ENCODE peak calls at places on chromosomes 2 and 18, in ten cellular contexts. Q is K562, D is fibroblast of mammary gland, B is colonic mucosa, M is breast epithelium, Y is body of pancreas, V is mammary epithelial cell, L is OCI-LY7, P is uterus, E is lower lobe of right lung. W is an unnamed sample.

GRCh38 chr2:214492152-214492551 is 81.3 kb downstream of the VWC2L start:
- DNase-seq in Q (no peak), D (no peak), B (no peak), M (no peak), Y (no peak), V (no peak), L (no peak), P (no peak), E (no peak), W (no peak)

GRCh38 chr2:64405476-64406406 is 48.2 kb upstream of the LGALSL start:
- DNase-seq in Q (no peak), D (peak), B (peak), M (no peak), Y (no peak), V (peak), L (no peak), P (peak), E (no peak), W (peak)

GRCh38 chr2:193929131-193929530 is 1727.9 kb upstream of the SLC39A10 start:
- DNase-seq in Q (no peak), D (no peak), B (no peak), M (no peak), Y (no peak), V (no peak), L (no peak), P (no peak), E (no peak), W (no peak)

GRCh38 chr2:72917875-72918660 is 749 bp downstream of the EMX1 start:
- DNase-seq in Q (no peak), D (no peak), B (no peak), M (no peak), Y (no peak), V (no peak), L (no peak), P (no peak), E (no peak), W (no peak)

GRCh38 chr2:230356084-230356483 is 29.1 kb downstream of the SP140L start:
- DNase-seq in Q (no peak), D (peak), B (no peak), M (no peak), Y (no peak), V (no peak), L (no peak), P (no peak), E (no peak), W (peak)

GRCh38 chr18:7116001-7116831 is 1.4 kb downstream of the LAMA1 start:
- DNase-seq in Q (no peak), D (peak), B (no peak), M (no peak), Y (no peak), V (peak), L (no peak), P (no peak), E (no peak), W (peak)

GRCh38 chr2:101063352-101063751 is 61.3 kb downstream of the RPL31 start:
- DNase-seq in Q (no peak), D (peak), B (no peak), M (no peak), Y (no peak), V (peak), L (no peak), P (no peak), E (no peak), W (peak)

GRCh38 chr2:192570786-192571185 is 376.1 kb upstream of the TMEFF2 start:
- DNase-seq in Q (no peak), D (no peak), B (no peak), M (no peak), Y (no peak), V (no peak), L (no peak), P (no peak), E (no peak), W (no peak)

GRCh38 chr18:79926715-79927596 is 24.5 kb downstream of the SLC66A2 start:
- DNase-seq in Q (no peak), D (no peak), B (no peak), M (peak), Y (peak), V (no peak), L (no peak), P (peak), E (peak), W (no peak)

GRCh38 chr2:11528228-11528627 is 5.6 kb upstream of the GREB1 start:
- DNase-seq in Q (no peak), D (no peak), B (no peak), M (no peak), Y (no peak), V (no peak), L (no peak), P (no peak), E (no peak), W (no peak)

GRCh38 chr2:156400704-156401678 is 35.2 kb upstream of the GPD2 start:
- DNase-seq in Q (peak), D (peak), B (peak), M (peak), Y (peak), V (peak), L (peak), P (peak), E (peak), W (peak)

GRCh38 chr2:113175101-113175628 is 1.4 kb downstream of the PSD4 start:
- DNase-seq in Q (no peak), D (no peak), B (no peak), M (no peak), Y (no peak), V (no peak), L (peak), P (no peak), E (no peak), W (no peak)

GRCh38 chr2:232574674-232575403 is 24.4 kb downstream of the EIF4E2 start:
- DNase-seq in Q (no peak), D (peak), B (no peak), M (no peak), Y (no peak), V (peak), L (no peak), P (no peak), E (no peak), W (peak)

GRCh38 chr2:172931923-172932520 is 143.6 kb upstream of the MAP3K20 start:
- DNase-seq in Q (peak), D (peak), B (peak), M (no peak), Y (peak), V (no peak), L (peak), P (peak), E (peak), W (peak)

GRCh38 chr2:105509271-105510086 is 110.6 kb upstream of the FHL2 start:
- DNase-seq in Q (no peak), D (no peak), B (no peak), M (no peak), Y (no peak), V (no peak), L (no peak), P (no peak), E (no peak), W (no peak)

GRCh38 chr2:210584834-210585233 is 28.4 kb downstream of the CPS1 start:
- DNase-seq in Q (no peak), D (peak), B (no peak), M (no peak), Y (no peak), V (peak), L (no peak), P (no peak), E (no peak), W (peak)

GRCh38 chr2:3774336-3774735 is 71.0 kb downstream of the DCDC2C start:
- DNase-seq in Q (no peak), D (no peak), B (no peak), M (no peak), Y (no peak), V (no peak), L (no peak), P (no peak), E (no peak), W (no peak)

GRCh38 chr2:44939074-44940052 is 2.1 kb upstream of the SIX3 start:
- DNase-seq in Q (no peak), D (no peak), B (no peak), M (peak), Y (no peak), V (no peak), L (no peak), P (no peak), E (no peak), W (no peak)

GRCh38 chr2:17388790-17389189 is 129.4 kb downstream of the RAD51AP2 start:
- DNase-seq in Q (no peak), D (peak), B (no peak), M (no peak), Y (no peak), V (peak), L (no peak), P (no peak), E (no peak), W (peak)

GRCh38 chr2:153953761-153954160 is 82.0 kb downstream of the GALNT13 start:
- DNase-seq in Q (no peak), D (no peak), B (no peak), M (no peak), Y (no peak), V (no peak), L (no peak), P (no peak), E (no peak), W (no peak)

GRCh38 chr2:196555726-196556125 is 83.8 kb upstream of the CCDC150 start:
- DNase-seq in Q (no peak), D (no peak), B (no peak), M (no peak), Y (no peak), V (no peak), L (no peak), P (no peak), E (no peak), W (no peak)

DNA sequence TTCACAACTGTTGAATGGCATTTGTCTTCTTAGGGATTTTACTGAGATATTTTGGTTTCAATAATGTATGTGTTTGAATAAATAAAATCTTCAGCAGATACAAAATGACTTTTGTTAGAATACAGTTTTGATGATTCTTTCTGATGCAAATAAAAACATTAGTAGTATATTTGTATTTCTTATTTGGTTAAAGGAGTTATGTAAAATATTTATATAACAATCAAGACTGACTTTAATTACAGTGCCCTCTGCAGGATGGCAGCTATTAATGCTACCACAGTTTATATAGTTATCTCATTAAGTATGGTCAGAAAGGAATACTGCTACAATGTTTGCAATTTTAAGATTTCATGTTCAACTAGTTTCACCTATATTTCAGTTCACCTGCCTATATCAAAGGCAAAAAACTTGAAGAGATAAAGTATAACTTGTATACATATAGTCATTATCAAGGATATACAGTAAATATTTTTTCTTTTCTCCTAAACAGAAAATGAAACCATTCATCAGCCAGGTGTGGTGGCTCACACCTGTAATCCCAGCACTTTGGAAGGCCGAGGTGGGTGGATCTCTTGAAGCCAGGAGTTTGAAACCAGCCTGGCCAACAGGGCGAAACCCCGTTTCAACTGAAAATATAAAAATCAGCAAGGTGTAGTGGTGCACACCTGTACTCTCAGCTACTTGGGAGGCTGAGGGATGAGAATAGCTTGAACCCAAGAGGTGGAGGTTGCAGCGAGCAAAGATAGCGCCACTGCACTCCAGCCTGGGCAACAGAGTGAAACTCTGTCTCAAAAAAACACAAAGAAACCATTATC is 19.8 kb downstream of the ARL5A start:
- DNase-seq in Q (peak), D (peak), B (no peak), M (no peak), Y (no peak), V (no peak), L (peak), P (no peak), E (no peak), W (peak)
- TF ChIP-seq CTCF in Q (no peak), D (peak), B (peak), M (no peak), Y (peak), V (peak), L (peak), P (peak), E (peak), W (peak)

DNA sequence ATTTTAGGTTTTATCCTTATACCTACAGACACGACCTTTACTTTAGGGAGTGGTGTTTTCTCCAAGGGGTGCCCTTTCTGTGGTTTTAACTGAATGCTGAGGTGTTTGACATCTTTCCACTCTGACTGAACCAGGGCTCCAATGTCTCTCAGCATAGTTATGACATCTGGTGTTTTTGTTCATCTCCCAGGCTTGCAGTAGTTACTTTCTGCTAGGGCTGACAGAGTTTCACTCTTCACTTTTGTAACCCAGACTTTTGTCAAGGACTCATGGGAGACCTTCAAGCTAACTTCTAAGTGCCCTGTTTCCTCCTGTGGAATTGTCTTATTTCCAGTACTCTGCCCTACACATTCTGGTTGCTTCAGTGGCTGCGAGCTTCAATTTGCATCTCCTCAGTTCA is 103.1 kb downstream of the CCDC85A start:
- DNase-seq in Q (no peak), D (no peak), B (no peak), M (no peak), Y (no peak), V (no peak), L (no peak), P (no peak), E (no peak), W (no peak)
- H3K4me3 ChIP-seq in Q (no peak), D (no peak), B (no peak), M (no peak), Y (no peak), V (no peak), L (no peak), P (no peak), E (no peak), W (no peak)

GRCh38 chr18:77478619-77479018 is 229.0 kb downstream of the GALR1 start:
- DNase-seq in Q (no peak), D (peak), B (peak), M (no peak), Y (peak), V (no peak), L (no peak), P (peak), E (no peak), W (peak)
- TF ChIP-seq CTCF in Q (no peak), D (peak), B (no peak), M (no peak), Y (peak), V (no peak), L (no peak), P (no peak), E (peak), W (no peak)

DNA sequence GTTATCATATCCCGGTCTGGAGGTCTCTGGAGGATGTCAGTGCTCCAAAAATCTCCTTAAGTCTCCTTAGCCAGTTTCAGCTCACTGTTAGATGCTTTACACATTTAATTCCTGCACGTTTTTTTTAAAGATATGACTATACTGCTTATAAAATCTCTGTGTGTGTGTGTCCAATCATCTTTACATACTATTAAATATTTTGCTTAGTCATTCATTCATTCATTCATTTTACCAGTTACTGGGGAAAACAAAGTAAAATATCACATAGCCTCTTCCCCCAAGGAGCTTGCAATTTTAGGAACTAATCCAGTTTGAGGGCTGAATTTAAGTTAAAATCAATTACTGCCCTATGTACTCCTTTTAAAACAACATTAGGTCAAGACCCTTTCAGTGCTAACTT is 293.2 kb upstream of the LYPD1 start:
- DNase-seq in Q (no peak), D (no peak), B (no peak), M (no peak), Y (no peak), V (no peak), L (no peak), P (no peak), E (no peak), W (no peak)
- H3K4me3 ChIP-seq in Q (no peak), D (no peak), B (no peak), M (no peak), Y (no peak), V (no peak), L (no peak), P (no peak), E (no peak), W (no peak)

DNA sequence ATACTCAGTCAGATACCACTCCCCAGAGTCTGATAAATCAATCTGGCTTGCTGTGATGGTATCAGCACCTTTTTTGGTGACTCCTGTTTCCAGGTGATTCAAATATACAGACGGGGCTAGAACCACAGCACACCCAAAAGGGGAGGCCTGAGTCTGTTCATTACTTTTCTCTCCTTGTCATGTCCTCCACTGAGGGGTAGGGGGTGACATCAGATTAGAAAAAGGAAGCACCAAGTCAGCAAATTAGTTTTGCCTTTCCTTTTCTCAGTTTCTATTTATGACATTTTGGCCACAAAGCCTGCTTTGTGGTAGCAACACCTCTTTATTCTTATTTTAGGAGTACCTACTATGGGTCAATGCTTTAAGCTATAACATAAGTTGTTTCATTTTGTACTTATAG is 127.4 kb downstream of the CCDC102B start:
- DNase-seq in Q (no peak), D (peak), B (no peak), M (no peak), Y (no peak), V (peak), L (no peak), P (no peak), E (no peak), W (no peak)
- TF ChIP-seq CTCF in Q (no peak), D (peak), B (no peak), M (no peak), Y (no peak), V (peak), L (no peak), P (no peak), E (peak), W (peak)

GRCh38 chr18:2907459-2908145 is 60.8 kb downstream of the EMILIN2 start:
- DNase-seq in Q (no peak), D (no peak), B (no peak), M (no peak), Y (no peak), V (no peak), L (no peak), P (no peak), E (no peak), W (no peak)
- H3K4me3 ChIP-seq in Q (no peak), D (peak), B (peak), M (peak), Y (no peak), V (no peak), L (peak), P (peak), E (peak), W (peak)

GRCh38 chr2:40642726-40643125 is 190.8 kb upstream of the SLC8A1 start:
- DNase-seq in Q (no peak), D (no peak), B (no peak), M (no peak), Y (no peak), V (no peak), L (no peak), P (no peak), E (no peak), W (no peak)
- TF ChIP-seq CTCF in Q (no peak), D (no peak), B (no peak), M (no peak), Y (no peak), V (no peak), L (no peak), P (no peak), E (no peak), W (no peak)